ENCODE peak calls at places on chromosome 6, in five cellular contexts. One of them, this sample, is unnamed.

GRCh38 chr6:112289039-112289566 is 34.7 kb upstream of the LAMA4 start:
- DNase-seq in uterus: peak
- DNase-seq in iris pigment epithelial cell: peak
- DNase-seq in stimulated activated CD4-positive, alpha-beta T cell treated with anti-CD3 and anti-CD28 coated beads, Interleukin-15, amount 100 ng/mL, for 1 hour: no peak
- DNase-seq in fibroblast of the conjunctiva: peak
- DNase-seq in this sample: no peak

GRCh38 chr6:170553686-170554085 is 483 bp upstream of the TBP start:
- DNase-seq in uterus: peak
- DNase-seq in iris pigment epithelial cell: peak
- DNase-seq in stimulated activated CD4-positive, alpha-beta T cell treated with anti-CD3 and anti-CD28 coated beads, Interleukin-15, amount 100 ng/mL, for 1 hour: peak
- DNase-seq in fibroblast of the conjunctiva: no peak
- DNase-seq in this sample: no peak

GRCh38 chr6:24524801-24525200 is 30.0 kb downstream of the ALDH5A1 start:
- DNase-seq in uterus: no peak
- DNase-seq in iris pigment epithelial cell: peak
- DNase-seq in stimulated activated CD4-positive, alpha-beta T cell treated with anti-CD3 and anti-CD28 coated beads, Interleukin-15, amount 100 ng/mL, for 1 hour: no peak
- DNase-seq in fibroblast of the conjunctiva: peak
- DNase-seq in this sample: no peak

GRCh38 chr6:26286168-26286854 is 78.7 kb upstream of the BTN3A2 start:
- DNase-seq in uterus: peak
- DNase-seq in iris pigment epithelial cell: peak
- DNase-seq in stimulated activated CD4-positive, alpha-beta T cell treated with anti-CD3 and anti-CD28 coated beads, Interleukin-15, amount 100 ng/mL, for 1 hour: peak
- DNase-seq in fibroblast of the conjunctiva: no peak
- DNase-seq in this sample: no peak

GRCh38 chr6:156778615-156779205 is 1.5 kb downstream of the ARID1B start:
- DNase-seq in uterus: peak
- DNase-seq in iris pigment epithelial cell: peak
- DNase-seq in stimulated activated CD4-positive, alpha-beta T cell treated with anti-CD3 and anti-CD28 coated beads, Interleukin-15, amount 100 ng/mL, for 1 hour: peak
- DNase-seq in fibroblast of the conjunctiva: no peak
- DNase-seq in this sample: no peak

GRCh38 chr6:10414766-10415592 is at the start of gene TFAP2A:
- DNase-seq in uterus: no peak
- DNase-seq in iris pigment epithelial cell: peak
- DNase-seq in stimulated activated CD4-positive, alpha-beta T cell treated with anti-CD3 and anti-CD28 coated beads, Interleukin-15, amount 100 ng/mL, for 1 hour: no peak
- DNase-seq in fibroblast of the conjunctiva: no peak
- DNase-seq in this sample: no peak

GRCh38 chr6:42694586-42694985 is 27.8 kb downstream of the PRPH2 start:
- DNase-seq in uterus: peak
- DNase-seq in iris pigment epithelial cell: peak
- DNase-seq in stimulated activated CD4-positive, alpha-beta T cell treated with anti-CD3 and anti-CD28 coated beads, Interleukin-15, amount 100 ng/mL, for 1 hour: no peak
- DNase-seq in fibroblast of the conjunctiva: peak
- DNase-seq in this sample: no peak

GRCh38 chr6:134169881-134170486 is 117.6 kb upstream of the SLC2A12 start:
- DNase-seq in uterus: no peak
- DNase-seq in iris pigment epithelial cell: peak
- DNase-seq in stimulated activated CD4-positive, alpha-beta T cell treated with anti-CD3 and anti-CD28 coated beads, Interleukin-15, amount 100 ng/mL, for 1 hour: no peak
- DNase-seq in fibroblast of the conjunctiva: no peak
- DNase-seq in this sample: no peak

GRCh38 chr6:100309174-100309573 is 155.5 kb downstream of the SIM1 start:
- DNase-seq in uterus: no peak
- DNase-seq in iris pigment epithelial cell: no peak
- DNase-seq in stimulated activated CD4-positive, alpha-beta T cell treated with anti-CD3 and anti-CD28 coated beads, Interleukin-15, amount 100 ng/mL, for 1 hour: no peak
- DNase-seq in fibroblast of the conjunctiva: no peak
- DNase-seq in this sample: no peak

GRCh38 chr6:144190593-144190992 is 40.3 kb downstream of the STX11 start:
- DNase-seq in uterus: peak
- DNase-seq in iris pigment epithelial cell: peak
- DNase-seq in stimulated activated CD4-positive, alpha-beta T cell treated with anti-CD3 and anti-CD28 coated beads, Interleukin-15, amount 100 ng/mL, for 1 hour: no peak
- DNase-seq in fibroblast of the conjunctiva: peak
- DNase-seq in this sample: no peak

GRCh38 chr6:155219858-155220301 is 43.9 kb upstream of the CLDN20 start:
- DNase-seq in uterus: no peak
- DNase-seq in iris pigment epithelial cell: no peak
- DNase-seq in stimulated activated CD4-positive, alpha-beta T cell treated with anti-CD3 and anti-CD28 coated beads, Interleukin-15, amount 100 ng/mL, for 1 hour: no peak
- DNase-seq in fibroblast of the conjunctiva: no peak
- DNase-seq in this sample: no peak

GRCh38 chr6:25026723-25027122 is 91.0 kb upstream of the RIPOR2 start:
- DNase-seq in uterus: no peak
- DNase-seq in iris pigment epithelial cell: no peak
- DNase-seq in stimulated activated CD4-positive, alpha-beta T cell treated with anti-CD3 and anti-CD28 coated beads, Interleukin-15, amount 100 ng/mL, for 1 hour: no peak
- DNase-seq in fibroblast of the conjunctiva: no peak
- DNase-seq in this sample: no peak

GRCh38 chr6:142279350-142280180 is 22.2 kb upstream of the ADGRG6 start:
- DNase-seq in uterus: no peak
- DNase-seq in iris pigment epithelial cell: peak
- DNase-seq in stimulated activated CD4-positive, alpha-beta T cell treated with anti-CD3 and anti-CD28 coated beads, Interleukin-15, amount 100 ng/mL, for 1 hour: no peak
- DNase-seq in fibroblast of the conjunctiva: no peak
- DNase-seq in this sample: no peak

GRCh38 chr6:12709116-12709515 is 7.5 kb upstream of the PHACTR1 start:
- DNase-seq in uterus: no peak
- DNase-seq in iris pigment epithelial cell: peak
- DNase-seq in stimulated activated CD4-positive, alpha-beta T cell treated with anti-CD3 and anti-CD28 coated beads, Interleukin-15, amount 100 ng/mL, for 1 hour: no peak
- DNase-seq in fibroblast of the conjunctiva: no peak
- DNase-seq in this sample: no peak

GRCh38 chr6:16331328-16332174 is 93.2 kb downstream of the GMPR start:
- DNase-seq in uterus: peak
- DNase-seq in iris pigment epithelial cell: peak
- DNase-seq in stimulated activated CD4-positive, alpha-beta T cell treated with anti-CD3 and anti-CD28 coated beads, Interleukin-15, amount 100 ng/mL, for 1 hour: peak
- DNase-seq in fibroblast of the conjunctiva: no peak
- DNase-seq in this sample: no peak

GRCh38 chr6:129104131-129104530 is 221.2 kb downstream of the LAMA2 start:
- DNase-seq in uterus: no peak
- DNase-seq in iris pigment epithelial cell: peak
- DNase-seq in stimulated activated CD4-positive, alpha-beta T cell treated with anti-CD3 and anti-CD28 coated beads, Interleukin-15, amount 100 ng/mL, for 1 hour: no peak
- DNase-seq in fibroblast of the conjunctiva: peak
- DNase-seq in this sample: no peak

GRCh38 chr6:40163924-40164323 is 229.7 kb upstream of the MOCS1 start:
- DNase-seq in uterus: no peak
- DNase-seq in iris pigment epithelial cell: no peak
- DNase-seq in stimulated activated CD4-positive, alpha-beta T cell treated with anti-CD3 and anti-CD28 coated beads, Interleukin-15, amount 100 ng/mL, for 1 hour: no peak
- DNase-seq in fibroblast of the conjunctiva: no peak
- DNase-seq in this sample: no peak

GRCh38 chr6:163405412-163406309 is 8.9 kb upstream of the QKI start:
- DNase-seq in uterus: peak
- DNase-seq in iris pigment epithelial cell: no peak
- DNase-seq in stimulated activated CD4-positive, alpha-beta T cell treated with anti-CD3 and anti-CD28 coated beads, Interleukin-15, amount 100 ng/mL, for 1 hour: no peak
- DNase-seq in fibroblast of the conjunctiva: no peak
- DNase-seq in this sample: no peak

GRCh38 chr6:127102299-127102698 is 16.2 kb upstream of the RSPO3 start:
- DNase-seq in uterus: no peak
- DNase-seq in iris pigment epithelial cell: peak
- DNase-seq in stimulated activated CD4-positive, alpha-beta T cell treated with anti-CD3 and anti-CD28 coated beads, Interleukin-15, amount 100 ng/mL, for 1 hour: no peak
- DNase-seq in fibroblast of the conjunctiva: peak
- DNase-seq in this sample: no peak

GRCh38 chr6:169424821-169425240 is 171.2 kb upstream of the THBS2 start:
- DNase-seq in uterus: no peak
- DNase-seq in iris pigment epithelial cell: peak
- DNase-seq in stimulated activated CD4-positive, alpha-beta T cell treated with anti-CD3 and anti-CD28 coated beads, Interleukin-15, amount 100 ng/mL, for 1 hour: no peak
- DNase-seq in fibroblast of the conjunctiva: no peak
- DNase-seq in this sample: no peak

GRCh38 chr6:48817714-48818113 is 645.3 kb downstream of the MMUT start:
- DNase-seq in uterus: no peak
- DNase-seq in iris pigment epithelial cell: peak
- DNase-seq in stimulated activated CD4-positive, alpha-beta T cell treated with anti-CD3 and anti-CD28 coated beads, Interleukin-15, amount 100 ng/mL, for 1 hour: no peak
- DNase-seq in fibroblast of the conjunctiva: no peak
- DNase-seq in this sample: no peak

GRCh38 chr6:21158149-21158548 is 435.4 kb upstream of the SOX4 start:
- DNase-seq in uterus: no peak
- DNase-seq in iris pigment epithelial cell: no peak
- DNase-seq in stimulated activated CD4-positive, alpha-beta T cell treated with anti-CD3 and anti-CD28 coated beads, Interleukin-15, amount 100 ng/mL, for 1 hour: no peak
- DNase-seq in fibroblast of the conjunctiva: peak
- DNase-seq in this sample: no peak

GRCh38 chr6:155887431-155887830 is 431.8 kb upstream of the NOX3 start:
- DNase-seq in uterus: no peak
- DNase-seq in iris pigment epithelial cell: no peak
- DNase-seq in stimulated activated CD4-positive, alpha-beta T cell treated with anti-CD3 and anti-CD28 coated beads, Interleukin-15, amount 100 ng/mL, for 1 hour: no peak
- DNase-seq in fibroblast of the conjunctiva: no peak
- DNase-seq in this sample: no peak

GRCh38 chr6:98416027-98416426 is 418.3 kb upstream of the POU3F2 start:
- DNase-seq in uterus: no peak
- DNase-seq in iris pigment epithelial cell: no peak
- DNase-seq in stimulated activated CD4-positive, alpha-beta T cell treated with anti-CD3 and anti-CD28 coated beads, Interleukin-15, amount 100 ng/mL, for 1 hour: no peak
- DNase-seq in fibroblast of the conjunctiva: no peak
- DNase-seq in this sample: no peak

GRCh38 chr6:161639772-161640171 is 365.9 kb upstream of the AGPAT4 start:
- DNase-seq in uterus: no peak
- DNase-seq in iris pigment epithelial cell: no peak
- DNase-seq in stimulated activated CD4-positive, alpha-beta T cell treated with anti-CD3 and anti-CD28 coated beads, Interleukin-15, amount 100 ng/mL, for 1 hour: no peak
- DNase-seq in fibroblast of the conjunctiva: no peak
- DNase-seq in this sample: no peak